ENCODE peak calls at places on chromosome 12, in eight cellular contexts. One of them, this sample, is unnamed. For H3K27me3, the result is how much of the 10 kb centered on the place peaks cover.

GRCh38 chr12:116133149-116133548 is 144.3 kb downstream of the MED13L start:
- DNase-seq in osteoblast: no peak
- DNase-seq in mesendoderm: no peak
- DNase-seq in fibroblast of lung: no peak
- DNase-seq in small intestine: no peak
- DNase-seq in PC-3: peak
- DNase-seq in AG04450: no peak
- DNase-seq in pancreas: no peak
- DNase-seq in this sample: no peak

GRCh38 chr12:118126119-118126757 is 9.7 kb upstream of the PEBP1 start:
- DNase-seq in osteoblast: no peak
- DNase-seq in mesendoderm: no peak
- DNase-seq in fibroblast of lung: no peak
- DNase-seq in small intestine: peak
- DNase-seq in PC-3: no peak
- DNase-seq in AG04450: no peak
- DNase-seq in pancreas: peak
- DNase-seq in this sample: no peak

GRCh38 chr12:106248849-106249371 is 1.1 kb upstream of the CKAP4 start:
- DNase-seq in osteoblast: peak
- DNase-seq in mesendoderm: no peak
- DNase-seq in fibroblast of lung: peak
- DNase-seq in small intestine: peak
- DNase-seq in PC-3: peak
- DNase-seq in AG04450: no peak
- DNase-seq in pancreas: no peak
- DNase-seq in this sample: no peak

GRCh38 chr12:53056901-53057300 is 7.0 kb downstream of the TNS2 start:
- DNase-seq in osteoblast: no peak
- DNase-seq in mesendoderm: no peak
- DNase-seq in fibroblast of lung: no peak
- DNase-seq in small intestine: no peak
- DNase-seq in PC-3: no peak
- DNase-seq in AG04450: no peak
- DNase-seq in pancreas: no peak
- DNase-seq in this sample: no peak

GRCh38 chr12:57205186-57205585 is 11.4 kb upstream of the NXPH4 start:
- DNase-seq in osteoblast: no peak
- DNase-seq in mesendoderm: no peak
- DNase-seq in fibroblast of lung: no peak
- DNase-seq in small intestine: no peak
- DNase-seq in PC-3: no peak
- DNase-seq in AG04450: no peak
- DNase-seq in pancreas: no peak
- DNase-seq in this sample: no peak

GRCh38 chr12:75661927-75662326 is 150.5 kb upstream of the KRR1 start:
- DNase-seq in osteoblast: no peak
- DNase-seq in mesendoderm: no peak
- DNase-seq in fibroblast of lung: peak
- DNase-seq in small intestine: no peak
- DNase-seq in PC-3: peak
- DNase-seq in AG04450: no peak
- DNase-seq in pancreas: no peak
- DNase-seq in this sample: no peak

GRCh38 chr12:132574271-132574996 is 35.9 kb downstream of the LRCOL1 start:
- DNase-seq in osteoblast: no peak
- DNase-seq in mesendoderm: no peak
- DNase-seq in fibroblast of lung: no peak
- DNase-seq in small intestine: no peak
- DNase-seq in PC-3: no peak
- DNase-seq in AG04450: no peak
- DNase-seq in pancreas: no peak
- DNase-seq in this sample: no peak

GRCh38 chr12:9699898-9700605 is 30.5 kb downstream of the CLEC2D start:
- DNase-seq in osteoblast: no peak
- DNase-seq in mesendoderm: no peak
- DNase-seq in fibroblast of lung: no peak
- DNase-seq in small intestine: no peak
- DNase-seq in PC-3: no peak
- DNase-seq in AG04450: no peak
- DNase-seq in pancreas: no peak
- DNase-seq in this sample: no peak

GRCh38 chr12:41970744-41971143 is 173.9 kb downstream of the GXYLT1 start:
- DNase-seq in osteoblast: no peak
- DNase-seq in mesendoderm: no peak
- DNase-seq in fibroblast of lung: no peak
- DNase-seq in small intestine: no peak
- DNase-seq in PC-3: no peak
- DNase-seq in AG04450: no peak
- DNase-seq in pancreas: no peak
- DNase-seq in this sample: no peak

GRCh38 chr12:63897931-63898330 is 53.4 kb downstream of the SRGAP1 start:
- DNase-seq in osteoblast: no peak
- DNase-seq in mesendoderm: peak
- DNase-seq in fibroblast of lung: no peak
- DNase-seq in small intestine: no peak
- DNase-seq in PC-3: no peak
- DNase-seq in AG04450: no peak
- DNase-seq in pancreas: no peak
- DNase-seq in this sample: no peak

GRCh38 chr12:26643532-26644315 is 189.3 kb downstream of the ITPR2 start:
- DNase-seq in osteoblast: no peak
- DNase-seq in mesendoderm: peak
- DNase-seq in fibroblast of lung: no peak
- DNase-seq in small intestine: no peak
- DNase-seq in PC-3: no peak
- DNase-seq in AG04450: no peak
- DNase-seq in pancreas: no peak
- DNase-seq in this sample: no peak

GRCh38 chr12:33654313-33654712 is 214.7 kb upstream of the SYT10 start:
- DNase-seq in osteoblast: no peak
- DNase-seq in mesendoderm: no peak
- DNase-seq in fibroblast of lung: no peak
- DNase-seq in small intestine: no peak
- DNase-seq in PC-3: no peak
- DNase-seq in AG04450: no peak
- DNase-seq in pancreas: no peak
- DNase-seq in this sample: no peak

GRCh38 chr12:66301944-66302826 is at the start of gene HELB:
- DNase-seq in osteoblast: peak
- DNase-seq in mesendoderm: peak
- DNase-seq in fibroblast of lung: peak
- DNase-seq in small intestine: peak
- DNase-seq in PC-3: peak
- DNase-seq in AG04450: peak
- DNase-seq in pancreas: peak
- DNase-seq in this sample: peak

GRCh38 chr12:125151284-125151683 is 86.0 kb downstream of the AACS start:
- DNase-seq in osteoblast: no peak
- DNase-seq in mesendoderm: peak
- DNase-seq in fibroblast of lung: no peak
- DNase-seq in small intestine: no peak
- DNase-seq in PC-3: no peak
- DNase-seq in AG04450: no peak
- DNase-seq in pancreas: no peak
- DNase-seq in this sample: no peak

GRCh38 chr12:100794441-100795192 is at the start of gene ANO4:
- DNase-seq in osteoblast: no peak
- DNase-seq in mesendoderm: peak
- DNase-seq in fibroblast of lung: peak
- DNase-seq in small intestine: no peak
- DNase-seq in PC-3: no peak
- DNase-seq in AG04450: no peak
- DNase-seq in pancreas: no peak
- DNase-seq in this sample: no peak

DNA sequence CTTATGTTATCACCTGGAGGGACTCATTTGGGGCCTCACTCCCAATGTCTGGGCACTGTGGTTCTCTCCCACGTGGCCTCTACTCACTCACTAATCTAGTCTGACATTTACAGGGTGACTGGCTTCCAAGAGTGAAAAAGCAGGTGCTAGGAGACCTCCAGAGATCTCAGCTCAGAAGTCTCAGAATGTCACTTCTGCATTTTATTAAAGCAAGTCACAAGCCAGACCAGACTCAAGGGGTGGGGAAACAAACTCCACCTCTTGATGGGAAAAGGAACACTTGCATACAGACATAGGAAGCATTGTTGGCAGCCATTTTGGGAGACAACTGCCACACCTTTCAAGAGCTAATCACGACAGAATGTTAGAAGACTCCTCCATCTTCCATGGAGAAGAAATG is 175.9 kb downstream of the MON2 start:
- DNase-seq in osteoblast: no peak
- DNase-seq in mesendoderm: no peak
- DNase-seq in fibroblast of lung: no peak
- DNase-seq in small intestine: no peak
- DNase-seq in PC-3: no peak
- DNase-seq in AG04450: no peak
- DNase-seq in pancreas: no peak
- DNase-seq in this sample: no peak
- H3K4me3 ChIP-seq in osteoblast: no peak
- H3K4me3 ChIP-seq in mesendoderm: no peak
- H3K4me3 ChIP-seq in fibroblast of lung: no peak
- H3K4me3 ChIP-seq in small intestine: no peak
- H3K4me3 ChIP-seq in PC-3: no peak
- H3K4me3 ChIP-seq in AG04450: no peak
- H3K4me3 ChIP-seq in pancreas: no peak
- H3K4me3 ChIP-seq in this sample: no peak

GRCh38 chr12:130447655-130447965 is 109.9 kb downstream of the PIWIL1 start:
- DNase-seq in osteoblast: no peak
- DNase-seq in mesendoderm: no peak
- DNase-seq in fibroblast of lung: no peak
- DNase-seq in small intestine: no peak
- DNase-seq in PC-3: no peak
- DNase-seq in AG04450: no peak
- DNase-seq in pancreas: no peak
- DNase-seq in this sample: no peak

GRCh38 chr12:130446846-130447654 is 109.4 kb downstream of the PIWIL1 start:
- DNase-seq in osteoblast: no peak
- DNase-seq in mesendoderm: no peak
- DNase-seq in fibroblast of lung: no peak
- DNase-seq in small intestine: no peak
- DNase-seq in PC-3: no peak
- DNase-seq in AG04450: no peak
- DNase-seq in pancreas: no peak
- DNase-seq in this sample: no peak

GRCh38 chr12:130441771-130442760 is 104.4 kb downstream of the PIWIL1 start:
- DNase-seq in osteoblast: no peak
- DNase-seq in mesendoderm: no peak
- DNase-seq in fibroblast of lung: no peak
- DNase-seq in small intestine: no peak
- DNase-seq in PC-3: no peak
- DNase-seq in AG04450: no peak
- DNase-seq in pancreas: no peak
- DNase-seq in this sample: no peak

GRCh38 chr12:130444986-130445385 is 107.3 kb downstream of the PIWIL1 start:
- DNase-seq in osteoblast: no peak
- DNase-seq in mesendoderm: no peak
- DNase-seq in fibroblast of lung: no peak
- DNase-seq in small intestine: no peak
- DNase-seq in PC-3: no peak
- DNase-seq in AG04450: no peak
- DNase-seq in pancreas: no peak
- DNase-seq in this sample: no peak

GRCh38 chr12:130444081-130444480 is 106.4 kb downstream of the PIWIL1 start:
- DNase-seq in osteoblast: no peak
- DNase-seq in mesendoderm: no peak
- DNase-seq in fibroblast of lung: no peak
- DNase-seq in small intestine: no peak
- DNase-seq in PC-3: no peak
- DNase-seq in AG04450: no peak
- DNase-seq in pancreas: no peak
- DNase-seq in this sample: no peak
- H3K27me3 ChIP-seq in osteoblast: under half
- H3K27me3 ChIP-seq in mesendoderm: under half
- H3K27me3 ChIP-seq in fibroblast of lung: under half
- H3K27me3 ChIP-seq in small intestine: under half
- H3K27me3 ChIP-seq in PC-3: under half
- H3K27me3 ChIP-seq in AG04450: under half
- H3K27me3 ChIP-seq in pancreas: under half
- H3K27me3 ChIP-seq in this sample: under half

GRCh38 chr12:4114986-4115385 is 158.6 kb upstream of the CCND2 start:
- DNase-seq in osteoblast: no peak
- DNase-seq in mesendoderm: peak
- DNase-seq in fibroblast of lung: no peak
- DNase-seq in small intestine: peak
- DNase-seq in PC-3: no peak
- DNase-seq in AG04450: no peak
- DNase-seq in pancreas: no peak
- DNase-seq in this sample: no peak
- H3K4me3 ChIP-seq in osteoblast: no peak
- H3K4me3 ChIP-seq in mesendoderm: no peak
- H3K4me3 ChIP-seq in fibroblast of lung: no peak
- H3K4me3 ChIP-seq in small intestine: no peak
- H3K4me3 ChIP-seq in PC-3: no peak
- H3K4me3 ChIP-seq in AG04450: no peak
- H3K4me3 ChIP-seq in pancreas: no peak
- H3K4me3 ChIP-seq in this sample: no peak

GRCh38 chr12:50230217-50230616 is 53.1 kb downstream of the LIMA1 start:
- DNase-seq in osteoblast: no peak
- DNase-seq in mesendoderm: no peak
- DNase-seq in fibroblast of lung: no peak
- DNase-seq in small intestine: no peak
- DNase-seq in PC-3: no peak
- DNase-seq in AG04450: no peak
- DNase-seq in pancreas: no peak
- DNase-seq in this sample: no peak

GRCh38 chr12:50232771-50233209 is 50.5 kb downstream of the LIMA1 start:
- DNase-seq in osteoblast: no peak
- DNase-seq in mesendoderm: peak
- DNase-seq in fibroblast of lung: no peak
- DNase-seq in small intestine: no peak
- DNase-seq in PC-3: no peak
- DNase-seq in AG04450: no peak
- DNase-seq in pancreas: no peak
- DNase-seq in this sample: no peak

GRCh38 chr12:50234347-50234746 is 49.0 kb downstream of the LIMA1 start:
- DNase-seq in osteoblast: no peak
- DNase-seq in mesendoderm: peak
- DNase-seq in fibroblast of lung: no peak
- DNase-seq in small intestine: peak
- DNase-seq in PC-3: peak
- DNase-seq in AG04450: no peak
- DNase-seq in pancreas: no peak
- DNase-seq in this sample: peak

GRCh38 chr12:50232206-50232605 is 51.1 kb downstream of the LIMA1 start:
- DNase-seq in osteoblast: no peak
- DNase-seq in mesendoderm: no peak
- DNase-seq in fibroblast of lung: no peak
- DNase-seq in small intestine: no peak
- DNase-seq in PC-3: no peak
- DNase-seq in AG04450: no peak
- DNase-seq in pancreas: no peak
- DNase-seq in this sample: no peak

DNA sequence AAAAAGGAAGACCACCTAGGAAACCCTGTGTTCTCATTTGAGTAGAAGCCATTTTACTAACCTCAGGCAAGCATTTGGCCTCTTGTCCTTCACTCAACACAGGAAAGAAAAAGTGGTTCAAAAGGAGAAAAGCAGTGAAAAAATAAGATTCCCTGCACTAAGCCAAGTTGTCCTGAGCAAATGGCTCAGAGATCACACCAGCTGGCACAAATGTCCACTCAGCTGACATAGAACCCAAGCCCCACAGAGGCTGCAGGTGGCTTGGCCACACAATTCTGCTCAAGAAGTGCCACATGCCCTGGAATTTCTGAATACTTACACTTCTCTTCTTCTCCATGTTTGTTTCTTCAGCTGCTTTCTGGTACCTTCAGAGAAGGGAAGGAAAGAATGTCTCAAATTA is 52.0 kb downstream of the LIMA1 start:
- DNase-seq in osteoblast: no peak
- DNase-seq in mesendoderm: no peak
- DNase-seq in fibroblast of lung: no peak
- DNase-seq in small intestine: no peak
- DNase-seq in PC-3: no peak
- DNase-seq in AG04450: no peak
- DNase-seq in pancreas: no peak
- DNase-seq in this sample: no peak
- H3K27me3 ChIP-seq in osteoblast: under half
- H3K27me3 ChIP-seq in mesendoderm: under half
- H3K27me3 ChIP-seq in fibroblast of lung: under half
- H3K27me3 ChIP-seq in small intestine: under half
- H3K27me3 ChIP-seq in PC-3: under half
- H3K27me3 ChIP-seq in AG04450: under half
- H3K27me3 ChIP-seq in pancreas: under half
- H3K27me3 ChIP-seq in this sample: under half

This sample was measured in MG63.